ENCODE peak calls at places on chromosome 2, in nine cellular contexts. U is uterus, W is A549, I is heart left ventricle, C is adrenal gland, E is tibial nerve, P is K562, H is spleen, V is transverse colon. Q is an unnamed sample.

GRCh38 chr2:237393523-237393922 is 20.4 kb downstream of the COL6A3 start:
- DNase-seq in V (no peak), H (no peak), C (no peak), E (no peak), U (no peak), I (no peak), W (no peak), P (no peak), Q (no peak)

GRCh38 chr2:224671731-224672130 is 44.4 kb downstream of the CCDC195 start:
- DNase-seq in H (no peak), I (no peak), E (no peak), C (no peak), U (no peak), P (no peak), V (no peak), W (no peak), Q (no peak)

GRCh38 chr2:241391892-241392665 is 36.0 kb downstream of the FARP2 start:
- DNase-seq in U (no peak), V (peak), E (no peak), C (peak), I (no peak), W (no peak), H (no peak), P (peak), Q (peak)

GRCh38 chr2:31694444-31694843 is 113.7 kb upstream of the SRD5A2 start:
- DNase-seq in I (no peak), W (peak), H (no peak), E (no peak), U (no peak), P (peak), V (no peak), C (no peak), Q (no peak)

GRCh38 chr2:120914839-120915521 is 179.3 kb downstream of the GLI2 start:
- DNase-seq in I (peak), H (no peak), W (peak), P (peak), E (peak), U (peak), V (peak), C (peak), Q (peak)

GRCh38 chr2:201962766-201963555 is 70.7 kb upstream of the FZD7 start:
- DNase-seq in I (no peak), E (no peak), U (no peak), C (no peak), V (no peak), H (no peak), P (no peak), W (no peak), Q (no peak)

GRCh38 chr2:131126436-131126835 is 21.3 kb downstream of the PLEKHB2 start:
- DNase-seq in P (no peak), I (no peak), C (no peak), U (no peak), V (no peak), H (no peak), E (no peak), W (no peak), Q (no peak)

GRCh38 chr2:31387850-31388249 is 26.7 kb downstream of the XDH start:
- DNase-seq in H (no peak), V (no peak), E (no peak), U (no peak), W (no peak), P (no peak), I (no peak), C (no peak), Q (no peak)

GRCh38 chr2:12032975-12033374 is 286.5 kb downstream of the LPIN1 start:
- DNase-seq in C (no peak), E (no peak), V (no peak), I (no peak), U (no peak), W (no peak), P (no peak), H (no peak), Q (no peak)

GRCh38 chr2:74020717-74021406 is 36.2 kb downstream of the TET3 start:
- DNase-seq in U (no peak), W (no peak), C (no peak), I (no peak), H (peak), V (peak), E (no peak), P (no peak), Q (peak)

GRCh38 chr2:46268196-46268595 is 29.0 kb upstream of the EPAS1 start:
- DNase-seq in U (no peak), W (no peak), H (no peak), E (no peak), I (no peak), C (no peak), V (no peak), P (no peak), Q (no peak)

GRCh38 chr2:25215948-25216679 is 47.7 kb upstream of the POMC start:
- DNase-seq in U (peak), P (no peak), V (peak), W (peak), E (peak), H (peak), C (peak), I (peak), Q (peak)

GRCh38 chr2:29273004-29273703 is 157.9 kb downstream of the CLIP4 start:
- DNase-seq in U (no peak), H (no peak), V (no peak), W (no peak), C (no peak), I (no peak), E (no peak), P (no peak), Q (no peak)

GRCh38 chr2:100178085-100178788 is 35.8 kb upstream of the AFF3 start:
- DNase-seq in W (peak), P (peak), E (no peak), V (no peak), I (no peak), C (peak), H (no peak), U (no peak), Q (peak)

GRCh38 chr2:75647771-75648170 is 1.2 kb downstream of the MRPL19 start:
- DNase-seq in W (no peak), C (no peak), V (no peak), U (no peak), I (no peak), H (no peak), E (no peak), P (peak), Q (no peak)

GRCh38 chr2:238947243-238947760 is 99.4 kb downstream of the TWIST2 start:
- DNase-seq in V (no peak), W (no peak), I (peak), P (no peak), C (no peak), U (peak), E (no peak), H (peak), Q (peak)

GRCh38 chr2:174495365-174496012 is 8.7 kb upstream of the GPR155 start:
- DNase-seq in C (no peak), W (no peak), V (no peak), I (no peak), E (no peak), H (no peak), U (no peak), P (no peak), Q (no peak)

GRCh38 chr2:210859314-210859713 is 302.9 kb downstream of the CPS1 start:
- DNase-seq in I (no peak), C (no peak), E (no peak), H (no peak), W (no peak), U (no peak), V (no peak), P (no peak), Q (no peak)

GRCh38 chr2:181456660-181457120 is 496 bp upstream of the ITGA4 start:
- DNase-seq in W (no peak), P (no peak), V (peak), C (peak), E (no peak), I (peak), U (peak), H (peak), Q (peak)

GRCh38 chr2:109214651-109215371 is 85.8 kb downstream of the SH3RF3 start:
- DNase-seq in V (no peak), U (no peak), W (no peak), C (peak), E (no peak), I (no peak), P (no peak), H (no peak), Q (no peak)

GRCh38 chr2:171595896-171596295 is 73.6 kb downstream of the CYBRD1 start:
- DNase-seq in W (no peak), P (no peak), U (no peak), V (no peak), I (no peak), C (peak), E (no peak), H (no peak), Q (no peak)

GRCh38 chr2:134540954-134541353 is 177.8 kb downstream of the TMEM163 start:
- DNase-seq in C (no peak), W (no peak), U (no peak), V (no peak), E (no peak), P (no peak), I (no peak), H (no peak), Q (no peak)

GRCh38 chr2:27622921-27623384 is 5.9 kb downstream of the CCDC121 start:
- DNase-seq in C (no peak), W (no peak), P (no peak), H (no peak), V (no peak), E (no peak), U (no peak), I (no peak), Q (no peak)

GRCh38 chr2:126029316-126029715 is 626.6 kb upstream of the GYPC start:
- DNase-seq in H (no peak), W (no peak), U (no peak), E (no peak), C (no peak), I (no peak), P (no peak), V (no peak), Q (no peak)

GRCh38 chr2:694174-694573 is 17.0 kb upstream of the TMEM18 start:
- DNase-seq in U (no peak), V (no peak), P (no peak), C (no peak), E (no peak), I (no peak), W (no peak), H (no peak), Q (no peak)

GRCh38 chr2:1886405-1886992 is 142.2 kb upstream of the PXDN start:
- DNase-seq in E (peak), H (no peak), P (peak), C (peak), V (peak), U (peak), I (peak), W (peak), Q (peak)

GRCh38 chr2:18525236-18525635 is 35.2 kb downstream of the RDH14 start:
- DNase-seq in I (peak), U (no peak), V (no peak), H (no peak), C (no peak), E (no peak), P (no peak), W (no peak), Q (no peak)

GRCh38 chr2:152400607-152401214 is 65.7 kb downstream of the FMNL2 start:
- DNase-seq in H (no peak), I (no peak), V (no peak), C (no peak), W (no peak), P (no peak), U (no peak), E (no peak), Q (no peak)
- TF ChIP-seq POLR2A in H (no peak), I (no peak), V (no peak), C (no peak), W (no peak), P (no peak), U (no peak), E (no peak), Q (no peak)

GRCh38 chr2:231679906-231680283 is 28.4 kb upstream of the PTMA start:
- DNase-seq in U (no peak), P (no peak), C (no peak), V (no peak), E (no peak), H (no peak), W (no peak), I (no peak), Q (no peak)
- H3K4me3 ChIP-seq in U (no peak), P (no peak), C (no peak), V (no peak), E (no peak), H (no peak), W (no peak), I (no peak), Q (no peak)

GRCh38 chr2:207847098-207847806 is 77.5 kb upstream of the FZD5 start:
- DNase-seq in W (no peak), E (no peak), V (no peak), H (no peak), C (no peak), I (no peak), U (no peak), P (no peak), Q (no peak)

GRCh38 chr2:207845202-207845864 is 75.6 kb upstream of the FZD5 start:
- DNase-seq in V (no peak), P (no peak), E (no peak), H (no peak), I (no peak), C (no peak), U (no peak), W (no peak), Q (no peak)

GRCh38 chr2:207849443-207849842 is 79.7 kb upstream of the FZD5 start:
- DNase-seq in H (no peak), E (no peak), I (no peak), U (no peak), W (no peak), V (no peak), C (no peak), P (no peak), Q (no peak)

GRCh38 chr2:207848545-207848928 is 78.8 kb upstream of the FZD5 start:
- DNase-seq in W (no peak), V (no peak), P (no peak), H (no peak), C (no peak), I (no peak), E (no peak), U (no peak), Q (no peak)

DNA sequence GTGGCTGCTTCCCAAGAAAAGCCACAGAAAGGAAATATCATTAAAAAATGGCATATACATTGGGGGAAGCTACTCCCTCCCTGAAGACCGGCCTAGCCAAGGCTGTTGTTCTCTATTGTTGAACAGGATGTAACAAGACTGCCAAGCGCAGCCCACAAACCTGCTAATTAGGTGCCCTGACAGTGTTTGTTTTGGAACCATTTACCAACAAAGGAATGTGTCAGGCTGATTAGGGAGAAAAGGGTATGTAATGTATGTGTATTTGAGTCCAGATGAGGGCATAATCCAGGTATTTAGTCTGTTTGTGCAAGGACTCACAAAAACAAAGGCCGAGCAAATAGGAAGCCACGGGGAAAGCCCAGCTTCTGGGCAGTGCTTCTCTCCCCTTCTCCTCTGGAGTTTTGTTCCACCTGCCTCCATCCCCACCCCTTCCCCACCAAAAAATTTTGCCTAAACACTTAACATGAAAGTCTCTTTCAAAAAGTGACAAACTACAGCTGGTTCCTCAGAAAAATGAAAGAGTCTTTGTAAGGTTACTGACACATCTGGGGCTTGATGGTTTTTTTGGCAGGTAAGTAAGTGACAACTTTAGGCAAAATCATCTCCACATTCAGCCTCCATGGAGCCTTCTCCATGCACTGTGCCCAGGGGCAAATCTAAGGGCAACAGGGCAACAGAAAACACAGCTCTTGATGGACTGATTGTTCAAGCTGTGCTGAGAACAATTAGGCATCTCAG is 78.3 kb upstream of the FZD5 start:
- DNase-seq in U (no peak), P (no peak), C (no peak), W (no peak), V (peak), E (no peak), H (no peak), I (peak), Q (peak)
- TF ChIP-seq POLR2A in U (no peak), P (no peak), C (no peak), W (no peak), V (no peak), E (no peak), H (no peak), I (no peak), Q (peak)

GRCh38 chr2:19988600-19988999 is 1.3 kb downstream of the WDR35 start:
- DNase-seq in P (no peak), U (no peak), E (no peak), H (no peak), W (no peak), C (no peak), V (no peak), I (no peak), Q (no peak)

GRCh38 chr2:19989681-19990415 is at the start of gene WDR35:
- DNase-seq in U (peak), E (peak), H (peak), C (peak), P (peak), V (peak), W (peak), I (peak), Q (peak)

GRCh38 chr2:19990416-19990728 is 467 bp upstream of the WDR35 start:
- DNase-seq in W (no peak), U (no peak), P (no peak), C (no peak), V (no peak), I (no peak), H (no peak), E (no peak), Q (no peak)

GRCh38 chr2:19989342-19989680 is 594 bp downstream of the WDR35 start:
- DNase-seq in W (no peak), H (no peak), P (no peak), V (no peak), E (no peak), I (no peak), U (no peak), C (no peak), Q (no peak)

DNA sequence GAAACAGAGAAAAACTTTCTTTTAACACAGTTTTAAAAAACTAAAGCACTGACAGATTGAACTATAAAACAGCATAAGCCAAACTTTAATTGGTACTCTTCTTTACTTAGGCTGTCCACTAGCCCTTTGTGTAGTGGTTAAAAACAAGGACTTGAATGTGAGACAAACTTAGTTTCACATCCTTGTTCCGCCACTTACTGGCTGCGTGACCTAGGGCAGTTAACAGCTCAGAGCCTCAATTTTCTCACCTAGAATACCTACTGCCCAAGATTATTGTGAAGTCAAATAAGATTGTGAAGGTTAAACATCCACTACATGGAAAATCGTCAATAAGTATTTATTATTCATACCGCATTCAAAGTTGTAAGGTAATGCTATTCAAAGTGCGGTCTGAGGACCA is 2.0 kb downstream of the WDR35 start:
- DNase-seq in C (no peak), H (no peak), U (no peak), W (no peak), V (no peak), E (no peak), I (no peak), P (no peak), Q (no peak)
- H3K4me3 ChIP-seq in C (no peak), H (no peak), U (no peak), W (no peak), V (no peak), E (no peak), I (no peak), P (no peak), Q (no peak)

DNA sequence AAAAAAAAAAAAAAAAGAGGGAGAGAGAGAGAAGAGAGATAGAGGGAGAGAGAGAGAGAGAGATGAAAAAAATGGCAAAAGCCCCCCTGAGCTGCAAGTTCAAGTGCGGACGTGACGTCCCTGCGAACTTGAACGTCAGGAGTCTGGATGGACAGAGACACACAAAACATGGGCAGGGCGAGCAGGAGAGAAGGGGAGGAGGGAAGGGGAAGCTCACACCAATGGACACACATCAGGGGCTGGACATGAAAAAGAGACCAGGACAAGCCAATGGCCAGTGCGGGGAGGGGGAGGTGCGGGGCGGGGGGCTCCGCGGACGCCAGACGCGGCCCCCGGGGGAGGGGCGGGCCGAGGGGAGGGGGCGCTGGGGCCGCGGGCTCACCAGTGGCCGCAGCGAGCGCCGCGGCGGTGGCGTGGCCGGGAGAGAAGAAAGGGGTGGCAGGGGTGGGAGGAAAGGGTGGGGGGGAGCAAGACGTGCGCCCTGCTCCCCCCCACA is at the start of gene BCL11A:
- DNase-seq in W (peak), E (no peak), I (peak), U (no peak), P (peak), C (peak), V (peak), H (peak), Q (peak)
- TF ChIP-seq POLR2A in W (no peak), E (no peak), I (peak), U (no peak), P (no peak), C (peak), V (peak), H (no peak), Q (peak)

DNA sequence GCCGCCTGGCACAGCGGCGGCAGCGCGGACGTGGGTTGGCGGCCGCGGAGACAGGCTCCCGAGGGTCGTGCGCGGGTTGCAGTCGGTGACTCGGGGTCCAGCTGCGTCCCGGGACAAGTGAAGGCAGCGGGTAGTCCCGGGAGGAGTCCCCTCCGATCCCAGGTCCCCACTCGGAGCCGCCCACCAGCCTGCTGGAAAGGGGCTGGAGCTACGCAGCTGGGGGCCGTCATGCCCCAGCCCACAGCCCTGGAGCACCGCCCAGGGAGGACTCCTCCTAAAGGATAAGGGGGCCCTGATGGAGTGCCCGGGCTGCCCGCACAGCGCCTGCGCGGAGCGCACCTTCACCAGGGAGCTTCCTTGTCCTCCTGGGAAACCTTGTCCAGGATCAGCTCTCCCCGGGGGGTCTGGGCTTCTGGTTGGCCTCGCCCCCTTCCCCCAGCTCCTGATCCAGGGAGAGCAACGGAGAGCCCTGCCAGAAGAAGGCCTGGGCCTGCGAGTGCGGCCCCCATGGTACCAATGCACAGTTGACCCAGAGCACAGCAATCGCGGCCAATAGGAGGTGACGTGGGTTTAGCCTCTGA is 25.9 kb upstream of the ALPP start:
- DNase-seq in U (no peak), W (no peak), C (no peak), H (no peak), V (no peak), E (no peak), P (no peak), I (no peak), Q (no peak)
- H3K4me3 ChIP-seq in U (no peak), W (no peak), C (no peak), H (no peak), V (no peak), E (no peak), P (no peak), I (no peak), Q (no peak)

GRCh38 chr2:61144697-61145268 is 17.2 kb upstream of the C2orf74 start:
- DNase-seq in C (peak), V (peak), H (peak), W (peak), E (peak), P (no peak), U (peak), I (peak), Q (peak)
- TF ChIP-seq POLR2A in C (peak), V (peak), H (no peak), W (peak), E (peak), P (no peak), U (peak), I (peak), Q (no peak)

GRCh38 chr2:84888401-84889276 is 7.8 kb upstream of the TRABD2A start:
- DNase-seq in W (no peak), I (no peak), H (no peak), V (peak), E (no peak), C (peak), P (no peak), U (no peak), Q (no peak)
- H3K4me3 ChIP-seq in W (no peak), I (peak), H (peak), V (no peak), E (no peak), C (peak), P (no peak), U (no peak), Q (no peak)